ENCODE peak calls at places on chromosome 17, in six cellular contexts. One of them, this sample, is unnamed.

GRCh38 chr17:41932821-41933389 is 2.5 kb downstream of the ODAD4 start:
- DNase-seq in SK-N-DZ: no peak
- DNase-seq in kidney epithelial cell: no peak
- DNase-seq in ACHN: no peak
- DNase-seq in A549: no peak
- DNase-seq in naive thymus-derived CD8-positive, alpha-beta T cell: no peak
- DNase-seq in this sample: no peak

GRCh38 chr17:67711916-67712315 is 5.8 kb upstream of the NOL11 start:
- DNase-seq in SK-N-DZ: no peak
- DNase-seq in kidney epithelial cell: no peak
- DNase-seq in ACHN: no peak
- DNase-seq in A549: no peak
- DNase-seq in naive thymus-derived CD8-positive, alpha-beta T cell: no peak
- DNase-seq in this sample: no peak

GRCh38 chr17:1787301-1787902 is 25.5 kb downstream of the SERPINF1 start:
- DNase-seq in SK-N-DZ: no peak
- DNase-seq in kidney epithelial cell: peak
- DNase-seq in ACHN: peak
- DNase-seq in A549: peak
- DNase-seq in naive thymus-derived CD8-positive, alpha-beta T cell: no peak
- DNase-seq in this sample: peak

GRCh38 chr17:36829676-36830075 is 107.6 kb upstream of the LHX1 start:
- DNase-seq in SK-N-DZ: no peak
- DNase-seq in kidney epithelial cell: no peak
- DNase-seq in ACHN: no peak
- DNase-seq in A549: no peak
- DNase-seq in naive thymus-derived CD8-positive, alpha-beta T cell: no peak
- DNase-seq in this sample: no peak

GRCh38 chr17:45061606-45062205 is 589 bp downstream of the NMT1 start:
- DNase-seq in SK-N-DZ: no peak
- DNase-seq in kidney epithelial cell: no peak
- DNase-seq in ACHN: no peak
- DNase-seq in A549: no peak
- DNase-seq in naive thymus-derived CD8-positive, alpha-beta T cell: no peak
- DNase-seq in this sample: no peak

GRCh38 chr17:21368545-21369246 is 7.5 kb upstream of the KCNJ12 start:
- DNase-seq in SK-N-DZ: no peak
- DNase-seq in kidney epithelial cell: no peak
- DNase-seq in ACHN: no peak
- DNase-seq in A549: no peak
- DNase-seq in naive thymus-derived CD8-positive, alpha-beta T cell: no peak
- DNase-seq in this sample: no peak

GRCh38 chr17:50354198-50354597 is 8.3 kb downstream of the XYLT2 start:
- DNase-seq in SK-N-DZ: no peak
- DNase-seq in kidney epithelial cell: no peak
- DNase-seq in ACHN: no peak
- DNase-seq in A549: no peak
- DNase-seq in naive thymus-derived CD8-positive, alpha-beta T cell: no peak
- DNase-seq in this sample: no peak

GRCh38 chr17:57308543-57309186 is 52.3 kb downstream of the MSI2 start:
- DNase-seq in SK-N-DZ: no peak
- DNase-seq in kidney epithelial cell: no peak
- DNase-seq in ACHN: no peak
- DNase-seq in A549: no peak
- DNase-seq in naive thymus-derived CD8-positive, alpha-beta T cell: no peak
- DNase-seq in this sample: no peak

GRCh38 chr17:46001390-46002310 is 2.6 kb downstream of the STH start:
- DNase-seq in SK-N-DZ: no peak
- DNase-seq in kidney epithelial cell: no peak
- DNase-seq in ACHN: no peak
- DNase-seq in A549: no peak
- DNase-seq in naive thymus-derived CD8-positive, alpha-beta T cell: no peak
- DNase-seq in this sample: no peak

GRCh38 chr17:78306913-78307312 is 53.0 kb downstream of the SOCS3 start:
- DNase-seq in SK-N-DZ: no peak
- DNase-seq in kidney epithelial cell: no peak
- DNase-seq in ACHN: no peak
- DNase-seq in A549: no peak
- DNase-seq in naive thymus-derived CD8-positive, alpha-beta T cell: no peak
- DNase-seq in this sample: no peak

GRCh38 chr17:80793851-80794267 is 197.8 kb upstream of the CHMP6 start:
- DNase-seq in SK-N-DZ: no peak
- DNase-seq in kidney epithelial cell: no peak
- DNase-seq in ACHN: no peak
- DNase-seq in A549: no peak
- DNase-seq in naive thymus-derived CD8-positive, alpha-beta T cell: no peak
- DNase-seq in this sample: no peak

GRCh38 chr17:36722121-36722902 is 120.9 kb downstream of the MRM1 start:
- DNase-seq in SK-N-DZ: peak
- DNase-seq in kidney epithelial cell: no peak
- DNase-seq in ACHN: no peak
- DNase-seq in A549: no peak
- DNase-seq in naive thymus-derived CD8-positive, alpha-beta T cell: peak
- DNase-seq in this sample: peak

GRCh38 chr17:75074532-75074931 is 13.2 kb upstream of the SLC16A5 start:
- DNase-seq in SK-N-DZ: no peak
- DNase-seq in kidney epithelial cell: no peak
- DNase-seq in ACHN: no peak
- DNase-seq in A549: no peak
- DNase-seq in naive thymus-derived CD8-positive, alpha-beta T cell: no peak
- DNase-seq in this sample: no peak

GRCh38 chr17:70307430-70307829 is 138.1 kb downstream of the KCNJ2 start:
- DNase-seq in SK-N-DZ: no peak
- DNase-seq in kidney epithelial cell: no peak
- DNase-seq in ACHN: no peak
- DNase-seq in A549: no peak
- DNase-seq in naive thymus-derived CD8-positive, alpha-beta T cell: no peak
- DNase-seq in this sample: no peak

GRCh38 chr17:70434536-70435490 is 265.5 kb downstream of the KCNJ2 start:
- DNase-seq in SK-N-DZ: peak
- DNase-seq in kidney epithelial cell: no peak
- DNase-seq in ACHN: no peak
- DNase-seq in A549: no peak
- DNase-seq in naive thymus-derived CD8-positive, alpha-beta T cell: no peak
- DNase-seq in this sample: no peak

GRCh38 chr17:75525806-75526554 is 483 bp downstream of the LLGL2 start:
- DNase-seq in SK-N-DZ: no peak
- DNase-seq in kidney epithelial cell: no peak
- DNase-seq in ACHN: peak
- DNase-seq in A549: no peak
- DNase-seq in naive thymus-derived CD8-positive, alpha-beta T cell: no peak
- DNase-seq in this sample: no peak

GRCh38 chr17:64653325-64653984 is 8.7 kb downstream of the SMURF2 start:
- DNase-seq in SK-N-DZ: no peak
- DNase-seq in kidney epithelial cell: no peak
- DNase-seq in ACHN: no peak
- DNase-seq in A549: no peak
- DNase-seq in naive thymus-derived CD8-positive, alpha-beta T cell: no peak
- DNase-seq in this sample: no peak

GRCh38 chr17:18026408-18026776 is 12.6 kb downstream of the ATPAF2 start:
- DNase-seq in SK-N-DZ: no peak
- DNase-seq in kidney epithelial cell: no peak
- DNase-seq in ACHN: no peak
- DNase-seq in A549: no peak
- DNase-seq in naive thymus-derived CD8-positive, alpha-beta T cell: peak
- DNase-seq in this sample: peak

GRCh38 chr17:31902693-31903092 is 1.2 kb upstream of the UTP6 start:
- DNase-seq in SK-N-DZ: no peak
- DNase-seq in kidney epithelial cell: no peak
- DNase-seq in ACHN: no peak
- DNase-seq in A549: no peak
- DNase-seq in naive thymus-derived CD8-positive, alpha-beta T cell: no peak
- DNase-seq in this sample: no peak

GRCh38 chr17:10062757-10063385 is 135.5 kb downstream of the GAS7 start:
- DNase-seq in SK-N-DZ: no peak
- DNase-seq in kidney epithelial cell: no peak
- DNase-seq in ACHN: no peak
- DNase-seq in A549: no peak
- DNase-seq in naive thymus-derived CD8-positive, alpha-beta T cell: no peak
- DNase-seq in this sample: no peak

GRCh38 chr17:31449746-31450145 is 58.3 kb downstream of the RAB11FIP4 start:
- DNase-seq in SK-N-DZ: no peak
- DNase-seq in kidney epithelial cell: no peak
- DNase-seq in ACHN: no peak
- DNase-seq in A549: no peak
- DNase-seq in naive thymus-derived CD8-positive, alpha-beta T cell: no peak
- DNase-seq in this sample: no peak

GRCh38 chr17:67829331-67829730 is 4.0 kb downstream of the BPTF start:
- DNase-seq in SK-N-DZ: no peak
- DNase-seq in kidney epithelial cell: no peak
- DNase-seq in ACHN: peak
- DNase-seq in A549: no peak
- DNase-seq in naive thymus-derived CD8-positive, alpha-beta T cell: peak
- DNase-seq in this sample: no peak

GRCh38 chr17:32783602-32784001 is 93.3 kb downstream of the MYO1D start:
- DNase-seq in SK-N-DZ: peak
- DNase-seq in kidney epithelial cell: peak
- DNase-seq in ACHN: peak
- DNase-seq in A549: peak
- DNase-seq in naive thymus-derived CD8-positive, alpha-beta T cell: peak
- DNase-seq in this sample: no peak

GRCh38 chr17:73624496-73624988 is 19.7 kb downstream of the SDK2 start:
- DNase-seq in SK-N-DZ: no peak
- DNase-seq in kidney epithelial cell: no peak
- DNase-seq in ACHN: no peak
- DNase-seq in A549: no peak
- DNase-seq in naive thymus-derived CD8-positive, alpha-beta T cell: no peak
- DNase-seq in this sample: no peak

GRCh38 chr17:73071387-73071999 is 21.0 kb downstream of the SLC39A11 start:
- DNase-seq in SK-N-DZ: no peak
- DNase-seq in kidney epithelial cell: no peak
- DNase-seq in ACHN: no peak
- DNase-seq in A549: no peak
- DNase-seq in naive thymus-derived CD8-positive, alpha-beta T cell: no peak
- DNase-seq in this sample: no peak

GRCh38 chr17:82003411-82004381 is 19.0 kb downstream of the CENPX start:
- DNase-seq in SK-N-DZ: no peak
- DNase-seq in kidney epithelial cell: peak
- DNase-seq in ACHN: peak
- DNase-seq in A549: peak
- DNase-seq in naive thymus-derived CD8-positive, alpha-beta T cell: no peak
- DNase-seq in this sample: peak

GRCh38 chr17:7438050-7438614 is 1.2 kb upstream of the FGF11 start:
- DNase-seq in SK-N-DZ: peak
- DNase-seq in kidney epithelial cell: no peak
- DNase-seq in ACHN: no peak
- DNase-seq in A549: no peak
- DNase-seq in naive thymus-derived CD8-positive, alpha-beta T cell: peak
- DNase-seq in this sample: peak

GRCh38 chr17:47966079-47966519 is 4.8 kb upstream of the CDK5RAP3 start:
- DNase-seq in SK-N-DZ: no peak
- DNase-seq in kidney epithelial cell: no peak
- DNase-seq in ACHN: no peak
- DNase-seq in A549: peak
- DNase-seq in naive thymus-derived CD8-positive, alpha-beta T cell: no peak
- DNase-seq in this sample: no peak

GRCh38 chr17:57521606-57522435 is 223.3 kb downstream of the CCDC182 start:
- DNase-seq in SK-N-DZ: no peak
- DNase-seq in kidney epithelial cell: no peak
- DNase-seq in ACHN: peak
- DNase-seq in A549: no peak
- DNase-seq in naive thymus-derived CD8-positive, alpha-beta T cell: no peak
- DNase-seq in this sample: no peak

GRCh38 chr17:45752246-45752645 is 31.9 kb upstream of the CRHR1 start:
- DNase-seq in SK-N-DZ: no peak
- DNase-seq in kidney epithelial cell: no peak
- DNase-seq in ACHN: no peak
- DNase-seq in A549: no peak
- DNase-seq in naive thymus-derived CD8-positive, alpha-beta T cell: no peak
- DNase-seq in this sample: no peak

GRCh38 chr17:27567563-27567859 is 63.5 kb upstream of the LGALS9 start:
- DNase-seq in SK-N-DZ: no peak
- DNase-seq in kidney epithelial cell: no peak
- DNase-seq in ACHN: no peak
- DNase-seq in A549: no peak
- DNase-seq in naive thymus-derived CD8-positive, alpha-beta T cell: no peak
- DNase-seq in this sample: no peak

This sample was measured in left cardiac atrium.